ENCODE peak calls at places on chromosome 4, in nine cellular contexts. C is effector memory CD8-positive, alpha-beta T cell; H is Panc1; Q is stimulated activated naive CD8-positive, alpha-beta T cell treated with anti-CD3 and anti-CD28 coated beads, Interleukin-15, Interleukin-2, amounts not matched to agents 100 U/mL and 50 U/mL, for 24 hours; P is left lung; A is left colon; W is HepG2; M is body of pancreas; F is activated CD8-positive, alpha-beta T cell treated with anti-CD3 and anti-CD28 coated beads, Interleukin-2, amount 10 ng/mL, durations not matched to agents 7 days and 5 days. L is an unnamed sample.
A peak's percentile ranks its signal among the peaks of the same experiment; 100 is the strongest.

GRCh38 chr4:37665347-37666009 is 20.7 kb downstream of the RELL1 start:
- ATAC-seq in W (no peak), H (no peak), F (no peak), Q (no peak), C (no peak), A (peak; percentile 79), P (no peak), M (peak; percentile 47), L (no peak)

GRCh38 chr4:154566639-154567204 is 3.9 kb downstream of the FGB start:
- ATAC-seq in C (no peak), P (no peak), W (no peak), H (no peak), Q (no peak), A (no peak), M (no peak), F (no peak), L (no peak)

GRCh38 chr4:112752510-112752909 is 115.6 kb downstream of the LARP7 start:
- ATAC-seq in A (no peak), W (no peak), F (no peak), P (no peak), H (no peak), M (no peak), Q (no peak), C (no peak), L (no peak)

GRCh38 chr4:120843840-120844527 is 78.5 kb downstream of the PRDM5 start:
- ATAC-seq in M (peak; percentile 60), P (peak; percentile 88), F (no peak), A (peak; percentile 98), Q (no peak), W (peak; percentile 95), H (peak; percentile 60), C (no peak), L (no peak)

GRCh38 chr4:718460-718859 is 12.8 kb downstream of the PCGF3 start:
- ATAC-seq in F (no peak), C (no peak), Q (no peak), H (peak; percentile 27), M (no peak), W (no peak), A (no peak), P (no peak), L (no peak)

GRCh38 chr4:27828843-27829242 is 968.2 kb downstream of the STIM2 start:
- ATAC-seq in P (no peak), F (no peak), H (no peak), Q (no peak), C (no peak), W (no peak), A (no peak), M (no peak), L (no peak)

GRCh38 chr4:184310171-184310567 is 92.5 kb upstream of the ENPP6 start:
- ATAC-seq in Q (peak; percentile 50), F (peak; percentile 47), A (peak; percentile 74), M (no peak), H (no peak), P (peak; percentile 81), W (peak; percentile 67), C (peak; percentile 79), L (peak; percentile 79)

GRCh38 chr4:13313856-13314255 is 170.3 kb downstream of the RAB28 start:
- ATAC-seq in A (no peak), H (no peak), M (no peak), C (no peak), Q (no peak), F (no peak), W (no peak), P (no peak), L (no peak)

GRCh38 chr4:42339935-42340406 is 57.3 kb upstream of the SHISA3 start:
- ATAC-seq in F (no peak), C (no peak), P (peak; percentile 60), W (peak; percentile 32), H (no peak), M (no peak), Q (no peak), A (no peak), L (no peak)

GRCh38 chr4:168124008-168124641 is 31.8 kb downstream of the ANXA10 start:
- ATAC-seq in H (no peak), P (no peak), M (no peak), Q (no peak), F (no peak), A (no peak), W (no peak), C (no peak), L (peak; percentile 86)

GRCh38 chr4:67892905-67893304 is 9.1 kb upstream of the TMPRSS11D start:
- ATAC-seq in W (no peak), C (no peak), P (no peak), F (no peak), A (no peak), H (no peak), Q (no peak), M (no peak), L (peak; percentile 62)

GRCh38 chr4:184968784-184969201 is 49.5 kb upstream of the HELT start:
- ATAC-seq in Q (no peak), C (no peak), F (peak; percentile 34), M (peak; percentile 70), A (peak; percentile 100), H (no peak), W (peak; percentile 47), P (peak; percentile 100), L (peak; percentile 100)

GRCh38 chr4:125836597-125837195 is 521.9 kb downstream of the FAT4 start:
- ATAC-seq in Q (no peak), F (no peak), W (no peak), C (no peak), M (no peak), A (no peak), P (no peak), H (no peak), L (no peak)

GRCh38 chr4:76600447-76600846 is 165.4 kb downstream of the SHROOM3 start:
- ATAC-seq in P (peak; percentile 65), F (no peak), C (no peak), M (peak; percentile 83), W (no peak), Q (no peak), A (peak; percentile 73), H (no peak), L (no peak)

GRCh38 chr4:173289351-173289725 is 44.8 kb downstream of the HMGB2 start:
- ATAC-seq in H (no peak), C (no peak), Q (no peak), W (peak; percentile 31), A (peak; percentile 14), M (no peak), F (no peak), P (no peak), L (no peak)

GRCh38 chr4:76753814-76754213 is 144.1 kb downstream of the SOWAHB start:
- ATAC-seq in P (peak; percentile 42), Q (no peak), H (peak; percentile 73), A (no peak), M (no peak), C (no peak), F (no peak), W (no peak), L (no peak)

GRCh38 chr4:177222776-177223175 is 86.9 kb upstream of the NEIL3 start:
- ATAC-seq in Q (no peak), P (no peak), W (no peak), M (no peak), H (no peak), C (no peak), A (no peak), F (no peak), L (no peak)

GRCh38 chr4:149980941-149981340 is 97.3 kb upstream of the DCLK2 start:
- ATAC-seq in C (peak; percentile 54), Q (peak; percentile 32), H (peak; percentile 72), P (peak; percentile 88), W (peak; percentile 65), A (peak; percentile 80), M (peak; percentile 79), F (no peak), L (peak; percentile 61)

GRCh38 chr4:150385606-150386005 is 196.3 kb upstream of the MAB21L2 start:
- ATAC-seq in W (no peak), F (no peak), M (no peak), C (no peak), H (no peak), P (peak; percentile 45), Q (no peak), A (no peak), L (peak; percentile 32)

GRCh38 chr4:101262683-101263082 is 84.6 kb downstream of the PPP3CA start:
- ATAC-seq in C (no peak), H (no peak), P (no peak), W (no peak), M (no peak), A (no peak), F (no peak), Q (peak; percentile 23), L (no peak)

L was measured in esophagus mucosa.